ENCODE peak calls at places on chromosomes 4 and X, in five cellular contexts. One of them, this sample, is unnamed.

GRCh38 chr4:77036206-77036605 is 39.6 kb downstream of the CCNI start:
- DNase-seq in DMS153: no peak
- DNase-seq in activated naive CD8-positive, alpha-beta T cell treated with anti-CD3 and anti-CD28 coated beads, Interleukin-2, amount 50 U/mL, for 24 hours: no peak
- DNase-seq in iris pigment epithelial cell: peak; percentile 97
- DNase-seq in NCI-H1092: no peak
- DNase-seq in this sample: peak; percentile 21

GRCh38 chr4:83780334-83780733 is 244.4 kb downstream of the GPAT3 start:
- DNase-seq in activated naive CD8-positive, alpha-beta T cell treated with anti-CD3 and anti-CD28 coated beads, Interleukin-2, amount 50 U/mL, for 24 hours: no peak
- DNase-seq in DMS153: no peak
- DNase-seq in iris pigment epithelial cell: no peak
- DNase-seq in NCI-H1092: no peak
- DNase-seq in this sample: peak; percentile 54

GRCh38 chrX:70166601-70167590 is 10.4 kb upstream of the DGAT2L6 start:
- DNase-seq in DMS153: peak; percentile 7
- DNase-seq in iris pigment epithelial cell: peak; percentile 80
- DNase-seq in NCI-H1092: no peak
- DNase-seq in activated naive CD8-positive, alpha-beta T cell treated with anti-CD3 and anti-CD28 coated beads, Interleukin-2, amount 50 U/mL, for 24 hours: no peak
- DNase-seq in this sample: peak; percentile 76

GRCh38 chrX:118861338-118861737 is 37.7 kb downstream of the ZCCHC12 start:
- DNase-seq in iris pigment epithelial cell: no peak
- DNase-seq in activated naive CD8-positive, alpha-beta T cell treated with anti-CD3 and anti-CD28 coated beads, Interleukin-2, amount 50 U/mL, for 24 hours: no peak
- DNase-seq in NCI-H1092: no peak
- DNase-seq in DMS153: no peak
- DNase-seq in this sample: no peak

GRCh38 chrX:23803931-23804381 is 21.0 kb downstream of the SAT1 start:
- DNase-seq in iris pigment epithelial cell: peak; percentile 80
- DNase-seq in activated naive CD8-positive, alpha-beta T cell treated with anti-CD3 and anti-CD28 coated beads, Interleukin-2, amount 50 U/mL, for 24 hours: no peak
- DNase-seq in NCI-H1092: no peak
- DNase-seq in DMS153: no peak
- DNase-seq in this sample: peak; percentile 93

GRCh38 chr4:11537846-11538245 is 109.2 kb upstream of the HS3ST1 start:
- DNase-seq in NCI-H1092: no peak
- DNase-seq in activated naive CD8-positive, alpha-beta T cell treated with anti-CD3 and anti-CD28 coated beads, Interleukin-2, amount 50 U/mL, for 24 hours: no peak
- DNase-seq in DMS153: no peak
- DNase-seq in iris pigment epithelial cell: no peak
- DNase-seq in this sample: no peak

GRCh38 chr4:13701937-13702446 is 74.5 kb upstream of the BOD1L1 start:
- DNase-seq in DMS153: no peak
- DNase-seq in NCI-H1092: no peak
- DNase-seq in iris pigment epithelial cell: peak; percentile 69
- DNase-seq in activated naive CD8-positive, alpha-beta T cell treated with anti-CD3 and anti-CD28 coated beads, Interleukin-2, amount 50 U/mL, for 24 hours: no peak
- DNase-seq in this sample: peak; percentile 89

GRCh38 chr4:57148831-57149230 is 38.6 kb upstream of the IGFBP7 start:
- DNase-seq in iris pigment epithelial cell: peak; percentile 80
- DNase-seq in activated naive CD8-positive, alpha-beta T cell treated with anti-CD3 and anti-CD28 coated beads, Interleukin-2, amount 50 U/mL, for 24 hours: no peak
- DNase-seq in DMS153: no peak
- DNase-seq in NCI-H1092: no peak
- DNase-seq in this sample: peak; percentile 77

GRCh38 chr4:10093801-10094552 is 22.6 kb downstream of the WDR1 start:
- DNase-seq in DMS153: no peak
- DNase-seq in NCI-H1092: no peak
- DNase-seq in activated naive CD8-positive, alpha-beta T cell treated with anti-CD3 and anti-CD28 coated beads, Interleukin-2, amount 50 U/mL, for 24 hours: peak; percentile 54
- DNase-seq in iris pigment epithelial cell: peak; percentile 96
- DNase-seq in this sample: no peak

GRCh38 chr4:82739292-82740190 is 59.1 kb downstream of the SCD5 start:
- DNase-seq in iris pigment epithelial cell: peak; percentile 60
- DNase-seq in DMS153: no peak
- DNase-seq in activated naive CD8-positive, alpha-beta T cell treated with anti-CD3 and anti-CD28 coated beads, Interleukin-2, amount 50 U/mL, for 24 hours: peak; percentile 78
- DNase-seq in NCI-H1092: no peak
- DNase-seq in this sample: peak; percentile 79

GRCh38 chrX:1281511-1281910 is 12.9 kb downstream of the CSF2RA start:
- DNase-seq in DMS153: no peak
- DNase-seq in NCI-H1092: no peak
- DNase-seq in activated naive CD8-positive, alpha-beta T cell treated with anti-CD3 and anti-CD28 coated beads, Interleukin-2, amount 50 U/mL, for 24 hours: no peak
- DNase-seq in iris pigment epithelial cell: no peak
- DNase-seq in this sample: no peak

GRCh38 chr4:16617416-16617815 is 281.0 kb downstream of the LDB2 start:
- DNase-seq in DMS153: no peak
- DNase-seq in activated naive CD8-positive, alpha-beta T cell treated with anti-CD3 and anti-CD28 coated beads, Interleukin-2, amount 50 U/mL, for 24 hours: no peak
- DNase-seq in iris pigment epithelial cell: peak; percentile 65
- DNase-seq in NCI-H1092: no peak
- DNase-seq in this sample: no peak

GRCh38 chr4:31365006-31365690 is 645.0 kb downstream of the PCDH7 start:
- DNase-seq in activated naive CD8-positive, alpha-beta T cell treated with anti-CD3 and anti-CD28 coated beads, Interleukin-2, amount 50 U/mL, for 24 hours: no peak
- DNase-seq in NCI-H1092: no peak
- DNase-seq in DMS153: no peak
- DNase-seq in iris pigment epithelial cell: peak; percentile 3
- DNase-seq in this sample: no peak

GRCh38 chr4:99947608-99948007 is 1.2 kb upstream of the DNAJB14 start:
- DNase-seq in DMS153: no peak
- DNase-seq in NCI-H1092: no peak
- DNase-seq in activated naive CD8-positive, alpha-beta T cell treated with anti-CD3 and anti-CD28 coated beads, Interleukin-2, amount 50 U/mL, for 24 hours: no peak
- DNase-seq in iris pigment epithelial cell: no peak
- DNase-seq in this sample: no peak

GRCh38 chr4:89403826-89404225 is 96.2 kb upstream of the GPRIN3 start:
- DNase-seq in activated naive CD8-positive, alpha-beta T cell treated with anti-CD3 and anti-CD28 coated beads, Interleukin-2, amount 50 U/mL, for 24 hours: no peak
- DNase-seq in DMS153: no peak
- DNase-seq in iris pigment epithelial cell: no peak
- DNase-seq in NCI-H1092: no peak
- DNase-seq in this sample: no peak

GRCh38 chr4:181528570-181529184 is 714.5 kb upstream of the TENM3 start:
- DNase-seq in iris pigment epithelial cell: peak; percentile 61
- DNase-seq in activated naive CD8-positive, alpha-beta T cell treated with anti-CD3 and anti-CD28 coated beads, Interleukin-2, amount 50 U/mL, for 24 hours: peak; percentile 23
- DNase-seq in DMS153: peak; percentile 60
- DNase-seq in NCI-H1092: peak; percentile 83
- DNase-seq in this sample: peak; percentile 80

GRCh38 chrX:20743054-20743453 is 476.3 kb upstream of the RPS6KA3 start:
- DNase-seq in DMS153: no peak
- DNase-seq in NCI-H1092: peak; percentile 89
- DNase-seq in iris pigment epithelial cell: no peak
- DNase-seq in activated naive CD8-positive, alpha-beta T cell treated with anti-CD3 and anti-CD28 coated beads, Interleukin-2, amount 50 U/mL, for 24 hours: no peak
- DNase-seq in this sample: no peak

GRCh38 chr4:142883433-142883832 is 37.3 kb upstream of the INPP4B start:
- DNase-seq in DMS153: no peak
- DNase-seq in activated naive CD8-positive, alpha-beta T cell treated with anti-CD3 and anti-CD28 coated beads, Interleukin-2, amount 50 U/mL, for 24 hours: no peak
- DNase-seq in NCI-H1092: no peak
- DNase-seq in iris pigment epithelial cell: peak; percentile 6
- DNase-seq in this sample: peak; percentile 12

GRCh38 chr4:82947498-82947897 is 47.0 kb downstream of the THAP9 start:
- DNase-seq in activated naive CD8-positive, alpha-beta T cell treated with anti-CD3 and anti-CD28 coated beads, Interleukin-2, amount 50 U/mL, for 24 hours: no peak
- DNase-seq in DMS153: no peak
- DNase-seq in iris pigment epithelial cell: no peak
- DNase-seq in NCI-H1092: no peak
- DNase-seq in this sample: no peak

GRCh38 chrX:6456196-6456595 is 78.7 kb downstream of the VCX3A start:
- DNase-seq in iris pigment epithelial cell: no peak
- DNase-seq in DMS153: no peak
- DNase-seq in activated naive CD8-positive, alpha-beta T cell treated with anti-CD3 and anti-CD28 coated beads, Interleukin-2, amount 50 U/mL, for 24 hours: no peak
- DNase-seq in NCI-H1092: no peak
- DNase-seq in this sample: no peak

GRCh38 chrX:130165181-130165702 is 399 bp downstream of the AIFM1 start:
- DNase-seq in DMS153: no peak
- DNase-seq in activated naive CD8-positive, alpha-beta T cell treated with anti-CD3 and anti-CD28 coated beads, Interleukin-2, amount 50 U/mL, for 24 hours: no peak
- DNase-seq in NCI-H1092: no peak
- DNase-seq in iris pigment epithelial cell: peak; percentile 50
- DNase-seq in this sample: peak; percentile 24

GRCh38 chrX:30308263-30309138 is 689 bp downstream of the NR0B1 start:
- DNase-seq in DMS153: no peak
- DNase-seq in activated naive CD8-positive, alpha-beta T cell treated with anti-CD3 and anti-CD28 coated beads, Interleukin-2, amount 50 U/mL, for 24 hours: peak; percentile 4
- DNase-seq in iris pigment epithelial cell: no peak
- DNase-seq in NCI-H1092: peak; percentile 52
- DNase-seq in this sample: peak; percentile 7

GRCh38 chr4:154497901-154498300 is 6.3 kb upstream of the DCHS2 start:
- DNase-seq in DMS153: no peak
- DNase-seq in NCI-H1092: no peak
- DNase-seq in activated naive CD8-positive, alpha-beta T cell treated with anti-CD3 and anti-CD28 coated beads, Interleukin-2, amount 50 U/mL, for 24 hours: no peak
- DNase-seq in iris pigment epithelial cell: no peak
- DNase-seq in this sample: no peak

GRCh38 chrX:109533005-109533404 is 3.6 kb upstream of the NXT2 start:
- DNase-seq in iris pigment epithelial cell: no peak
- DNase-seq in DMS153: no peak
- DNase-seq in activated naive CD8-positive, alpha-beta T cell treated with anti-CD3 and anti-CD28 coated beads, Interleukin-2, amount 50 U/mL, for 24 hours: no peak
- DNase-seq in NCI-H1092: no peak
- DNase-seq in this sample: no peak

GRCh38 chr4:3329887-3330286 is 37.1 kb downstream of the RGS12 start:
- DNase-seq in NCI-H1092: no peak
- DNase-seq in iris pigment epithelial cell: no peak
- DNase-seq in activated naive CD8-positive, alpha-beta T cell treated with anti-CD3 and anti-CD28 coated beads, Interleukin-2, amount 50 U/mL, for 24 hours: no peak
- DNase-seq in DMS153: no peak
- DNase-seq in this sample: no peak

This sample was measured in epithelial cell of esophagus.